ENCODE peak calls at places on chromosomes 3 and 15, in five cellular contexts. Y is stimulated activated CD4-positive, alpha-beta T cell treated with anti-CD3 and anti-CD28 coated beads, Interleukin-4, amount 100 ng/mL, for 1 hour; V is left lung; O is NAMALWA; S is mesothelial cell of epicardium. Z is an unnamed sample.

GRCh38 chr15:42364529-42364928 is 5.2 kb downstream of the CAPN3 start:
- DNase-seq in Y (no peak), S (no peak), O (no peak), V (no peak), Z (peak; percentile 50)

GRCh38 chr15:33119865-33120264 is 74.6 kb downstream of the FMN1 start:
- DNase-seq in O (no peak), S (no peak), Y (no peak), V (no peak), Z (no peak)

GRCh38 chr15:63372018-63372705 is 9.5 kb downstream of the CA12 start:
- DNase-seq in O (no peak), Y (peak; percentile 18), V (no peak), S (no peak), Z (peak; percentile 98)

GRCh38 chr3:127304121-127304744 is 16.4 kb upstream of the PRR20G start:
- DNase-seq in Y (no peak), V (peak; percentile 90), O (no peak), S (no peak), Z (no peak)

GRCh38 chr15:91793771-91794170 is 59.7 kb upstream of the SLCO3A1 start:
- DNase-seq in S (no peak), Y (no peak), V (no peak), O (no peak), Z (no peak)

GRCh38 chr15:40466426-40467259 is 4.1 kb upstream of the CHST14 start:
- DNase-seq in S (no peak), V (peak; percentile 73), Y (no peak), O (no peak), Z (no peak)

GRCh38 chr3:29267231-29267630 is 13.6 kb upstream of the RBMS3 start:
- DNase-seq in S (no peak), Y (no peak), V (no peak), O (no peak), Z (no peak)

GRCh38 chr15:89559865-89560264 is 15.4 kb upstream of the TICRR start:
- DNase-seq in S (no peak), Y (no peak), V (no peak), O (no peak), Z (no peak)

GRCh38 chr3:34213481-34213880 is 415.1 kb downstream of the PDCD6IP start:
- DNase-seq in S (no peak), O (no peak), V (no peak), Y (no peak), Z (no peak)

GRCh38 chr3:8210752-8211405 is 290.7 kb upstream of the LMCD1 start:
- DNase-seq in Y (no peak), S (no peak), V (no peak), O (no peak), Z (peak; percentile 13)

GRCh38 chr15:47158573-47158972 is 558.7 kb upstream of the SEMA6D start:
- DNase-seq in V (no peak), O (no peak), S (no peak), Y (no peak), Z (no peak)

GRCh38 chr3:98688363-98688762 is 74.8 kb upstream of the ST3GAL6 start:
- DNase-seq in S (no peak), V (no peak), O (no peak), Y (no peak), Z (no peak)

GRCh38 chr15:38609097-38609738 is 44.6 kb upstream of the RASGRP1 start:
- DNase-seq in S (no peak), V (no peak), Y (no peak), O (no peak), Z (no peak)

GRCh38 chr3:125003369-125003853 is 52.4 kb downstream of the HEG1 start:
- DNase-seq in O (no peak), S (no peak), Y (no peak), V (no peak), Z (peak; percentile 67)

GRCh38 chr15:61556037-61556648 is 327.0 kb upstream of the RORA start:
- DNase-seq in V (no peak), Y (no peak), O (no peak), S (no peak), Z (peak; percentile 37)

GRCh38 chr15:39595621-39596221 is 14.8 kb downstream of the THBS1 start:
- DNase-seq in S (no peak), Y (no peak), O (no peak), V (no peak), Z (peak; percentile 54)

GRCh38 chr15:22949074-22949547 is 31.1 kb downstream of the CYFIP1 start:
- DNase-seq in S (no peak), O (no peak), V (no peak), Y (no peak), Z (peak; percentile 81)

GRCh38 chr3:138405486-138405885 is 28.9 kb upstream of the ESYT3 start:
- DNase-seq in S (no peak), Y (no peak), V (no peak), O (no peak), Z (no peak)

GRCh38 chr3:16807441-16807840 is 77.3 kb upstream of the PLCL2 start:
- DNase-seq in O (no peak), V (no peak), Y (no peak), S (no peak), Z (peak; percentile 70)

GRCh38 chr15:35657679-35658201 is 111.8 kb upstream of the DPH6 start:
- DNase-seq in V (no peak), S (no peak), O (no peak), Y (no peak), Z (peak; percentile 51)

GRCh38 chr3:139187154-139187553 is 142.5 kb upstream of the PRR23C start:
- DNase-seq in S (no peak), O (no peak), V (no peak), Y (no peak), Z (no peak)

GRCh38 chr15:31560643-31561042 is 234.0 kb downstream of the KLF13 start:
- DNase-seq in Y (no peak), O (no peak), V (no peak), S (no peak), Z (no peak)

Z was measured in fibroblast of pulmonary artery.